ENCODE peak calls at places on chromosomes 13 and 19, in four cellular contexts. U is cardiac fibroblast; L is upper lobe of left lung; K is activated CD4-positive, alpha-beta T cell treated with anti-CD3 and anti-CD28 coated beads, Interleukin-2, amount 10 ng/mL, durations not matched to agents 24 days and 14 days. M is an unnamed sample.

GRCh38 chr13:87903568-87903967 is 232.4 kb downstream of the SLITRK5 start:
- DNase-seq in U (no peak), L (no peak), K (no peak), M (no peak)

GRCh38 chr19:13153627-13154240 is 3.5 kb downstream of the IER2 start:
- DNase-seq in U (peak; percentile 62), L (peak; percentile 92), K (no peak), M (no peak)

GRCh38 chr13:79782541-79783216 is 301.7 kb downstream of the NDFIP2 start:
- DNase-seq in U (peak; percentile 92), L (no peak), K (no peak), M (peak; percentile 87)

GRCh38 chr13:21020581-21020980 is 40.8 kb downstream of the LATS2 start:
- DNase-seq in U (no peak), L (no peak), K (no peak), M (no peak)

GRCh38 chr13:62767473-62767872 is 1351.8 kb upstream of the PCDH20 start:
- DNase-seq in U (no peak), L (peak; percentile 40), K (no peak), M (no peak)

GRCh38 chr13:99656843-99657506 is 155.7 kb downstream of the TM9SF2 start:
- DNase-seq in U (no peak), L (no peak), K (peak; percentile 82), M (no peak)

GRCh38 chr13:89763011-89763410 is 1584.5 kb upstream of the MIR17HG start:
- DNase-seq in U (no peak), L (no peak), K (no peak), M (no peak)

GRCh38 chr13:40407567-40407966 is 258.9 kb downstream of the FOXO1 start:
- DNase-seq in U (no peak), L (no peak), K (no peak), M (no peak)

GRCh38 chr19:46133101-46133627 is 8.7 kb upstream of the IGFL3 start:
- DNase-seq in U (peak; percentile 89), L (no peak), K (no peak), M (peak; percentile 70)

GRCh38 chr13:110331362-110331761 is 24.3 kb downstream of the COL4A2 start:
- DNase-seq in U (no peak), L (no peak), K (no peak), M (no peak)

GRCh38 chr13:23350009-23350408 is 83.5 kb downstream of the SACS start:
- DNase-seq in U (no peak), L (no peak), K (no peak), M (no peak)

GRCh38 chr19:10654610-10655456 is 687 bp downstream of the ILF3 start:
- DNase-seq in U (peak; percentile 41), L (no peak), K (peak; percentile 88), M (peak; percentile 41)

GRCh38 chr13:113926951-113927660 is 46.8 kb downstream of the C13orf46 start:
- DNase-seq in U (no peak), L (no peak), K (no peak), M (peak; percentile 42)

GRCh38 chr13:110236831-110237261 is 70.1 kb downstream of the COL4A1 start:
- DNase-seq in U (peak; percentile 49), L (peak; percentile 33), K (peak; percentile 50), M (no peak)

GRCh38 chr13:51966186-51966585 is 45.1 kb downstream of the ATP7B start:
- DNase-seq in U (no peak), L (no peak), K (no peak), M (no peak)

GRCh38 chr19:55340784-55341147 is 1.1 kb downstream of the KMT5C start:
- DNase-seq in U (no peak), L (peak; percentile 74), K (peak; percentile 76), M (no peak)

M was measured in RPMI7951.